ENCODE peak calls at places on chromosomes 2 and 18, in nine cellular contexts. V is aorta; U is heart right ventricle; B is NCI-H1417; S is stimulated activated effector memory CD8-positive, alpha-beta T cell treated with anti-CD3 and anti-CD28 coated beads, Interleukin-12 subunit alpha, Interleukin-12 subunit beta, amount 100 ng/mL, for 72 hours; H is activated T-cell treated with anti-CD3 and anti-CD28 coated beads for 48 hours; G is activated CD4-positive, alpha-beta T cell treated with anti-CD3 and anti-CD28 coated beads, Interleukin-2, amount 50 U/mL, for 24 hours; M is upper lobe of right lung; O is foreskin keratinocyte. C is an unnamed sample.

GRCh38 chr2:204842731-204843490 is 297.6 kb downstream of the PARD3B start:
- DNase-seq in G (no peak), S (no peak), U (peak; percentile 3), B (no peak), O (peak; percentile 86), M (no peak), V (peak; percentile 79), H (peak; percentile 5), C (peak; percentile 73)

GRCh38 chr2:226423498-226423960 is 376.1 kb downstream of the IRS1 start:
- DNase-seq in H (peak; percentile 21), G (peak; percentile 12), B (no peak), O (peak; percentile 73), M (no peak), S (peak; percentile 11), V (no peak), U (no peak), C (no peak)

GRCh38 chr2:126527836-126528490 is 128.0 kb upstream of the GYPC start:
- DNase-seq in V (peak; percentile 84), G (peak; percentile 4), H (peak; percentile 41), O (no peak), M (no peak), U (peak; percentile 70), B (no peak), S (peak; percentile 51), C (peak; percentile 36)

GRCh38 chr2:134333646-134334189 is 79.8 kb downstream of the MGAT5 start:
- DNase-seq in S (no peak), U (peak; percentile 57), O (no peak), G (no peak), B (no peak), M (no peak), H (no peak), V (no peak), C (no peak)

GRCh38 chr2:227370087-227370486 is 9.0 kb downstream of the TM4SF20 start:
- DNase-seq in B (no peak), U (no peak), S (no peak), G (no peak), H (no peak), O (no peak), M (no peak), V (no peak), C (no peak)

GRCh38 chr2:42249887-42250286 is 80.7 kb downstream of the EML4 start:
- DNase-seq in U (peak; percentile 51), M (no peak), V (no peak), S (no peak), O (no peak), G (no peak), B (peak; percentile 86), H (no peak), C (no peak)

GRCh38 chr2:71336802-71337201 is 5.2 kb downstream of the ZNF638 start:
- DNase-seq in B (no peak), S (no peak), U (no peak), G (no peak), H (no peak), O (no peak), V (no peak), M (no peak), C (no peak)

GRCh38 chr2:143140864-143141637 is 11.8 kb downstream of the ARHGAP15 start:
- DNase-seq in V (no peak), H (no peak), S (no peak), M (no peak), O (no peak), B (no peak), U (no peak), G (no peak), C (no peak)

GRCh38 chr2:175366814-175367213 is 185.3 kb upstream of the ATP5MC3 start:
- DNase-seq in V (no peak), S (no peak), O (peak; percentile 28), H (peak; percentile 1), M (no peak), G (no peak), U (peak; percentile 18), B (peak; percentile 37), C (no peak)

GRCh38 chr2:212032032-212032431 is 506.6 kb downstream of the ERBB4 start:
- DNase-seq in H (no peak), M (no peak), O (peak; percentile 20), U (no peak), V (no peak), B (no peak), G (no peak), S (no peak), C (peak; percentile 20)

GRCh38 chr18:35933982-35934381 is 38.5 kb upstream of the RMP24 start:
- DNase-seq in H (no peak), U (no peak), S (no peak), V (no peak), M (no peak), B (no peak), G (no peak), O (peak; percentile 92), C (peak; percentile 12)

GRCh38 chr2:45224321-45224995 is 215.2 kb upstream of the SIX2 start:
- DNase-seq in V (no peak), H (no peak), B (no peak), O (no peak), S (no peak), M (no peak), U (no peak), G (no peak), C (no peak)

GRCh38 chr18:25727281-25727680 is 363.1 kb downstream of the SS18 start:
- DNase-seq in S (no peak), B (no peak), H (no peak), V (no peak), U (no peak), G (no peak), M (no peak), O (no peak), C (no peak)

GRCh38 chr2:85794491-85795121 is 40.8 kb downstream of the ATOH8 start:
- DNase-seq in O (no peak), U (no peak), H (no peak), G (no peak), V (peak; percentile 75), S (no peak), M (peak; percentile 61), B (no peak), C (no peak)

GRCh38 chr18:74252032-74252380 is 39.8 kb downstream of the CYB5A start:
- DNase-seq in O (no peak), B (no peak), H (peak; percentile 34), S (no peak), M (no peak), U (no peak), V (no peak), G (no peak), C (no peak)

C was measured in SW 1271.